ENCODE peak calls at places on chromosome 5, in eight cellular contexts. D, M, X, V, K, Z, Q and T are unnamed samples.

GRCh38 chr5:41924872-41925554 is at the start of gene FBXO4:
- DNase-seq in D (peak), M (peak), X (peak), V (peak), K (peak), Z (peak), Q (peak), T (peak)

GRCh38 chr5:157994271-157994691 is 135.3 kb upstream of the CLINT1 start:
- DNase-seq in D (no peak), M (no peak), X (peak), V (no peak), K (no peak), Z (no peak), Q (no peak), T (no peak)

GRCh38 chr5:172403191-172403794 is 51.0 kb downstream of the SH3PXD2B start:
- DNase-seq in D (no peak), M (peak), X (no peak), V (no peak), K (no peak), Z (peak), Q (no peak), T (peak)

GRCh38 chr5:37876926-37877325 is 37.1 kb upstream of the GDNF start:
- DNase-seq in D (no peak), M (no peak), X (no peak), V (no peak), K (no peak), Z (no peak), Q (no peak), T (no peak)

GRCh38 chr5:138353550-138353893 is 1.0 kb downstream of the KDM3B start:
- DNase-seq in D (no peak), M (no peak), X (no peak), V (peak), K (peak), Z (no peak), Q (no peak), T (no peak)

GRCh38 chr5:1506242-1507015 is 17.3 kb downstream of the LPCAT1 start:
- DNase-seq in D (no peak), M (no peak), X (no peak), V (no peak), K (no peak), Z (no peak), Q (no peak), T (peak)

GRCh38 chr5:90709323-90710148 is 150.9 kb downstream of the ADGRV1 start:
- DNase-seq in D (no peak), M (peak), X (no peak), V (peak), K (no peak), Z (no peak), Q (peak), T (no peak)

GRCh38 chr5:65873181-65873580 is 53.2 kb upstream of the ERBIN start:
- DNase-seq in D (no peak), M (no peak), X (no peak), V (no peak), K (no peak), Z (no peak), Q (no peak), T (no peak)

GRCh38 chr5:5544094-5544663 is 121.7 kb downstream of the ICE1 start:
- DNase-seq in D (no peak), M (no peak), X (no peak), V (no peak), K (peak), Z (no peak), Q (no peak), T (no peak)

GRCh38 chr5:51380603-51381207 is 2.5 kb upstream of the ISL1 start:
- DNase-seq in D (no peak), M (no peak), X (no peak), V (peak), K (peak), Z (no peak), Q (no peak), T (no peak)

GRCh38 chr5:169218176-169218575 is 82.8 kb downstream of the SLIT3 start:
- DNase-seq in D (no peak), M (no peak), X (no peak), V (no peak), K (peak), Z (no peak), Q (no peak), T (no peak)

GRCh38 chr5:127031147-127031862 is 947 bp upstream of the MARCHF3 start:
- DNase-seq in D (peak), M (peak), X (no peak), V (no peak), K (no peak), Z (no peak), Q (no peak), T (peak)

GRCh38 chr5:180086816-180087426 is 15.4 kb upstream of the RNF130 start:
- DNase-seq in D (no peak), M (no peak), X (no peak), V (peak), K (no peak), Z (no peak), Q (no peak), T (no peak)

GRCh38 chr5:36570696-36571095 is 35.7 kb upstream of the SLC1A3 start:
- DNase-seq in D (no peak), M (no peak), X (no peak), V (no peak), K (no peak), Z (no peak), Q (no peak), T (no peak)

GRCh38 chr5:2168601-2169416 is 286.1 kb upstream of the IRX4 start:
- DNase-seq in D (no peak), M (no peak), X (no peak), V (no peak), K (no peak), Z (no peak), Q (no peak), T (peak)

GRCh38 chr5:96256795-96257470 is 176.1 kb downstream of the PCSK1 start:
- DNase-seq in D (no peak), M (peak), X (no peak), V (peak), K (no peak), Z (no peak), Q (no peak), T (peak)

GRCh38 chr5:135869151-135869737 is 26.4 kb downstream of the IL9 start:
- DNase-seq in D (no peak), M (no peak), X (no peak), V (no peak), K (no peak), Z (no peak), Q (no peak), T (no peak)

GRCh38 chr5:108212775-108213346 is 169.0 kb downstream of the FBXL17 start:
- DNase-seq in D (peak), M (no peak), X (no peak), V (peak), K (no peak), Z (no peak), Q (no peak), T (no peak)

GRCh38 chr5:8114597-8115266 is 245.8 kb downstream of the MTRR start:
- DNase-seq in D (no peak), M (no peak), X (no peak), V (no peak), K (no peak), Z (no peak), Q (no peak), T (peak)

GRCh38 chr5:143396353-143396940 is 7.0 kb downstream of the NR3C1 start:
- DNase-seq in D (no peak), M (no peak), X (no peak), V (peak), K (no peak), Z (no peak), Q (no peak), T (no peak)

GRCh38 chr5:7348168-7348802 is 47.7 kb upstream of the ADCY2 start:
- DNase-seq in D (no peak), M (no peak), X (no peak), V (peak), K (peak), Z (no peak), Q (no peak), T (no peak)

GRCh38 chr5:10493884-10494283 is 52.2 kb downstream of the ROPN1L start:
- DNase-seq in D (no peak), M (no peak), X (no peak), V (no peak), K (no peak), Z (no peak), Q (no peak), T (peak)

GRCh38 chr5:121968910-121969607 is 7.3 kb downstream of the SRFBP1 start:
- DNase-seq in D (no peak), M (no peak), X (no peak), V (no peak), K (no peak), Z (no peak), Q (peak), T (no peak)

GRCh38 chr5:79503794-79504495 is 10.0 kb downstream of the HOMER1 start:
- DNase-seq in D (no peak), M (no peak), X (no peak), V (no peak), K (no peak), Z (no peak), Q (no peak), T (no peak)

GRCh38 chr5:144333336-144333920 is 162.8 kb downstream of the KCTD16 start:
- DNase-seq in D (no peak), M (no peak), X (no peak), V (no peak), K (peak), Z (no peak), Q (peak), T (no peak)

GRCh38 chr5:174448662-174449061 is 275.7 kb upstream of the MSX2 start:
- DNase-seq in D (no peak), M (peak), X (no peak), V (no peak), K (no peak), Z (no peak), Q (no peak), T (no peak)

GRCh38 chr5:152638996-152639552 is 234.0 kb upstream of the NMUR2 start:
- DNase-seq in D (no peak), M (no peak), X (no peak), V (no peak), K (no peak), Z (no peak), Q (no peak), T (no peak)

GRCh38 chr5:159208508-159209437 is 580 bp downstream of the RNF145 start:
- DNase-seq in D (peak), M (no peak), X (peak), V (peak), K (no peak), Z (no peak), Q (no peak), T (peak)

GRCh38 chr5:31161772-31162171 is 31.7 kb upstream of the CDH6 start:
- DNase-seq in D (no peak), M (no peak), X (no peak), V (no peak), K (no peak), Z (no peak), Q (no peak), T (no peak)

GRCh38 chr5:93601433-93602175 is 18.6 kb downstream of the NR2F1 start:
- DNase-seq in D (no peak), M (no peak), X (no peak), V (no peak), K (no peak), Z (no peak), Q (no peak), T (no peak)

GRCh38 chr5:77282337-77283027 is 72.0 kb downstream of the PDE8B start:
- DNase-seq in D (no peak), M (no peak), X (no peak), V (no peak), K (no peak), Z (no peak), Q (peak), T (no peak)

GRCh38 chr5:103693485-103693884 is 130.9 kb upstream of the NUDT12 start:
- DNase-seq in D (no peak), M (no peak), X (no peak), V (no peak), K (no peak), Z (no peak), Q (no peak), T (no peak)

GRCh38 chr5:159936686-159937329 is 20.5 kb downstream of the ADRA1B start:
- DNase-seq in D (no peak), M (no peak), X (no peak), V (no peak), K (no peak), Z (no peak), Q (no peak), T (no peak)

GRCh38 chr5:3036041-3036440 is 284.6 kb upstream of the IRX2 start:
- DNase-seq in D (no peak), M (no peak), X (no peak), V (no peak), K (no peak), Z (no peak), Q (no peak), T (no peak)

GRCh38 chr5:96963267-96963666 is 27.4 kb downstream of the LNPEP start:
- DNase-seq in D (no peak), M (peak), X (no peak), V (peak), K (no peak), Z (no peak), Q (no peak), T (peak)